ENCODE peak calls at places on chromosomes 13 and 19, in ten cellular contexts. C is cardiac muscle cell; M is fibroblast of pulmonary artery; X is PC-9; U is AG09319; K is K562; E is CD4-positive, alpha-beta T cell; G is osteocyte; D is tibial nerve; O is fibroblast of lung. L is an unnamed sample.

GRCh38 chr19:43469160-43469480 is 3.7 kb upstream of the LYPD3 start:
- DNase-seq in E (peak), K (no peak), X (peak), M (peak), D (no peak), C (no peak), U (no peak), G (no peak), O (no peak), L (no peak)

GRCh38 chr13:49336655-49337054 is 88.9 kb downstream of the CDADC1 start:
- DNase-seq in D (no peak), U (no peak), G (no peak), E (no peak), M (no peak), X (no peak), K (no peak), O (no peak), C (no peak), L (no peak)

GRCh38 chr19:33280351-33280921 is 21.9 kb downstream of the CEBPA start:
- DNase-seq in X (no peak), M (no peak), D (no peak), U (no peak), K (no peak), E (no peak), G (no peak), C (no peak), O (no peak), L (no peak)

GRCh38 chr13:97254809-97255208 is 32.7 kb downstream of the MBNL2 start:
- DNase-seq in X (peak), M (no peak), K (no peak), O (peak), C (no peak), D (no peak), U (no peak), E (no peak), G (peak), L (no peak)

GRCh38 chr19:340620-341385 is 3.8 kb downstream of the MIER2 start:
- DNase-seq in K (no peak), E (no peak), U (no peak), D (no peak), C (no peak), O (no peak), G (no peak), X (no peak), M (no peak), L (no peak)

GRCh38 chr19:54248016-54248601 is 5.5 kb upstream of the LILRA6 start:
- DNase-seq in X (no peak), E (no peak), U (no peak), G (no peak), D (no peak), K (no peak), M (peak), C (no peak), O (no peak), L (no peak)

GRCh38 chr13:108561152-108561551 is 68.3 kb upstream of the MYO16 start:
- DNase-seq in C (no peak), U (no peak), K (no peak), D (no peak), E (no peak), M (no peak), G (no peak), X (no peak), O (no peak), L (no peak)

GRCh38 chr19:48466571-48467325 is 2.4 kb upstream of the CYTH2 start:
- DNase-seq in E (no peak), K (no peak), X (no peak), D (no peak), O (peak), G (no peak), U (no peak), M (peak), C (no peak), L (no peak)

GRCh38 chr19:16470911-16471811 is 609 bp downstream of the EPS15L1 start:
- DNase-seq in M (peak), E (peak), C (no peak), U (no peak), G (no peak), D (no peak), K (no peak), X (peak), O (peak), L (peak)

GRCh38 chr13:98089246-98089645 is 53.6 kb upstream of the FARP1 start:
- DNase-seq in K (no peak), C (no peak), O (peak), E (no peak), U (no peak), M (peak), G (no peak), D (no peak), X (no peak), L (no peak)

GRCh38 chr19:7679017-7679720 is 1.5 kb upstream of the TRAPPC5 start:
- DNase-seq in O (no peak), G (no peak), C (no peak), E (peak), X (no peak), M (no peak), K (peak), D (no peak), U (no peak), L (peak)

GRCh38 chr19:7679771-7680605 is 645 bp upstream of the TRAPPC5 start:
- DNase-seq in D (no peak), K (no peak), U (no peak), O (no peak), E (no peak), M (no peak), C (no peak), X (no peak), G (no peak), L (no peak)

GRCh38 chr19:7676854-7677253 is at the start of gene MCEMP1:
- DNase-seq in U (no peak), G (no peak), O (no peak), E (no peak), C (no peak), M (no peak), D (no peak), X (no peak), K (no peak), L (no peak)

GRCh38 chr19:7676376-7676775 is 514 bp upstream of the MCEMP1 start:
- DNase-seq in G (no peak), M (no peak), K (no peak), E (no peak), C (no peak), D (no peak), U (no peak), X (no peak), O (no peak), L (no peak)

DNA sequence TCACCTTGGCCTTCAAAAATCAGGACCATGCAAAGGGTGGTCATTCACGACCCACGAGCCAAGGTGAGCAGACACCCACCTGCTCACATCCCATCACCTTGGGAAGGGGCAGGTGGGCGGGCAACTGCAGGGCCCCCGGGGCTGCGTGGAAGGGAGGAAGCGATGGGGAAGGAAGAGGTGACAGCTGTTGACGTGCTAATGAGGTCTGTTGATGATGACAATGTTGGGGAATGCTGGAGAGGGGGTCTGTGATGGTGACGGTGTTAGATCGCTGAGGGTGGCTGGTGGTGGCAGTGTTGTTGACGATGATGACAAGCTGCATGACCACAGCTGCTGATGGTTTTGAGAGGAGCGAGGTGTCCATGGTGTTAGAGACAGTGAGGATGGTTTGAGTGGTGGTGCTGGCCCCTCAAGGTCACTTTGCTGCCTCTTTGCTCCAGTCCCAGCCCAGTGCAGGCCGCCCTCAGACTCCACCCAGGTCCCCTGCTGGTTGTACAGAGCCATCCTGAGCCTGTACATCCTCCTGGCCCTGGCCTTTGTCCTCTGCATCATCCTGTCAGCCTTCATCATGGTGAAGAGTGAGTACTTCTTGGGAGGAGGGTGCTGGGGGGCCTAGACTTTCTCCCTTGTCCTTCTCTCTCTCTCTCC is 898 bp downstream of the MCEMP1 start:
- DNase-seq in D (no peak), C (no peak), X (no peak), K (no peak), E (no peak), U (no peak), G (no peak), M (no peak), O (no peak), L (no peak)
- TF ChIP-seq CTCF in D (no peak), C (no peak), X (no peak), K (no peak), E (no peak), U (no peak), G (no peak), M (no peak), O (no peak), L (no peak)

GRCh38 chr13:39895254-39895653 is 239.8 kb downstream of the COG6 start:
- DNase-seq in C (peak), D (no peak), G (no peak), U (no peak), X (no peak), O (peak), E (no peak), K (no peak), M (peak), L (no peak)
- TF ChIP-seq CTCF in C (no peak), D (no peak), G (no peak), U (no peak), X (no peak), O (no peak), E (no peak), K (no peak), M (no peak), L (no peak)

GRCh38 chr19:2209408-2209807 is 26.7 kb downstream of the PLEKHJ1 start:
- DNase-seq in U (no peak), E (no peak), C (no peak), O (no peak), D (no peak), X (no peak), K (no peak), M (no peak), G (no peak), L (no peak)

GRCh38 chr19:2210206-2210605 is 25.9 kb downstream of the PLEKHJ1 start:
- DNase-seq in D (no peak), O (no peak), U (no peak), M (no peak), E (no peak), C (no peak), G (no peak), K (no peak), X (no peak), L (no peak)

GRCh38 chr19:2208975-2209374 is 27.2 kb downstream of the PLEKHJ1 start:
- DNase-seq in M (no peak), E (no peak), U (no peak), D (no peak), G (no peak), X (no peak), O (no peak), C (no peak), K (no peak), L (no peak)

GRCh38 chr19:2207008-2207407 is 29.1 kb downstream of the PLEKHJ1 start:
- DNase-seq in G (no peak), D (no peak), E (no peak), M (no peak), K (no peak), X (no peak), C (no peak), O (no peak), U (no peak), L (no peak)

GRCh38 chr19:2207991-2208860 is 27.9 kb downstream of the PLEKHJ1 start:
- DNase-seq in D (peak), X (no peak), U (peak), E (no peak), O (peak), C (peak), G (peak), K (peak), M (peak), L (no peak)
- TF ChIP-seq CTCF in D (no peak), X (no peak), U (peak), E (no peak), O (peak), C (peak), G (peak), K (no peak), M (peak), L (no peak)

GRCh38 chr13:94431569-94431968 is 47.9 kb downstream of the DCT start:
- DNase-seq in E (no peak), X (no peak), D (no peak), C (no peak), G (no peak), K (no peak), O (no peak), M (peak), U (no peak), L (no peak)
- TF ChIP-seq CTCF in E (no peak), X (no peak), D (no peak), C (peak), G (peak), K (no peak), O (peak), M (peak), U (peak), L (no peak)

GRCh38 chr19:49570138-49570856 is 10.1 kb downstream of the NOSIP start:
- DNase-seq in D (no peak), U (peak), O (peak), E (peak), M (peak), K (peak), C (peak), G (no peak), X (peak), L (no peak)

GRCh38 chr19:49573451-49573850 is 6.9 kb downstream of the NOSIP start:
- DNase-seq in C (no peak), D (no peak), U (no peak), E (no peak), G (no peak), K (no peak), M (no peak), X (no peak), O (no peak), L (no peak)

GRCh38 chr19:49573009-49573408 is 7.3 kb downstream of the NOSIP start:
- DNase-seq in E (no peak), X (peak), K (no peak), G (no peak), C (no peak), M (no peak), U (no peak), D (no peak), O (no peak), L (no peak)

GRCh38 chr19:49574206-49574755 is 6.1 kb downstream of the NOSIP start:
- DNase-seq in G (no peak), K (no peak), E (no peak), D (no peak), X (no peak), M (no peak), O (no peak), U (no peak), C (no peak), L (no peak)

DNA sequence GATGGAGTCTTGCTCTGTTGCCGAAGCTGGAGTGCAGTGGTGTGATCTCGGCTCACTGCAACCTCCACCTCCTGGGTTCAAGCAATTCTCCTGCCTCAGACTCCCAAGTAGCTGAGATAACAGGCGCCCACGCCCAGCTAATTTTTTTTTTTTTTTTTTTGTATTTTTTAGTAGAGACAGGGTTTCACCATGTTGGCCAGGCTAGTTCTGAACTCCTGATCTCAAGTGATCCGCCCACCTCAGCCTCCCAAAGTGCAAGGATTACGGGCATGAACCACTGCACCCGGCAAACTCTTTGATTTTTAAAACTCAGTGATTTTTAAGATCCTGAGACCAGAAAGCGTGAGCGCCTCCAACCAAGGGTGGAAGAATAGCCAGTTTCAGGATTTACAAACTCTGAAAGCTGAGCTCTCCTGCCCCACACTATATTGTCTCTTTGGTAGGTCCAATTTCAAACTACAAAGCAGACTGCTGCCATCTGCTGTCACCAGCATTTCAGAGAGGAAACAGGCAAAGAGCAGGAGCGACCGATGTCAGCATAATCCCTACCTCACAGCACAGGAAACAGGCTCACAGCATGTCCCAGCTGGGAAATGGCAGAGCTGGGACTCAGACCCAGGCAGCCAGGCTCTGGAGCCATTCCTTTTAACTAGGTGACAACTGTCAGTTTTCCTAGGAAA is 9.2 kb downstream of the NOSIP start:
- DNase-seq in M (no peak), G (no peak), X (peak), K (no peak), C (peak), U (no peak), O (no peak), D (no peak), E (peak), L (no peak)
- TF ChIP-seq CTCF in M (no peak), G (no peak), X (no peak), K (peak), C (no peak), U (no peak), O (no peak), D (no peak), E (peak), L (no peak)

GRCh38 chr13:53200498-53201453 is 172.2 kb downstream of the OLFM4 start:
- DNase-seq in C (peak), M (peak), G (no peak), X (no peak), U (no peak), K (no peak), D (no peak), O (peak), E (no peak), L (no peak)

GRCh38 chr13:53201454-53202225 is 173.0 kb downstream of the OLFM4 start:
- DNase-seq in E (no peak), D (no peak), M (no peak), C (peak), K (no peak), X (no peak), U (no peak), G (no peak), O (no peak), L (no peak)

GRCh38 chr13:53204598-53204997 is 176.0 kb downstream of the OLFM4 start:
- DNase-seq in G (no peak), E (no peak), X (no peak), M (no peak), D (no peak), C (no peak), U (no peak), O (no peak), K (no peak), L (no peak)

DNA sequence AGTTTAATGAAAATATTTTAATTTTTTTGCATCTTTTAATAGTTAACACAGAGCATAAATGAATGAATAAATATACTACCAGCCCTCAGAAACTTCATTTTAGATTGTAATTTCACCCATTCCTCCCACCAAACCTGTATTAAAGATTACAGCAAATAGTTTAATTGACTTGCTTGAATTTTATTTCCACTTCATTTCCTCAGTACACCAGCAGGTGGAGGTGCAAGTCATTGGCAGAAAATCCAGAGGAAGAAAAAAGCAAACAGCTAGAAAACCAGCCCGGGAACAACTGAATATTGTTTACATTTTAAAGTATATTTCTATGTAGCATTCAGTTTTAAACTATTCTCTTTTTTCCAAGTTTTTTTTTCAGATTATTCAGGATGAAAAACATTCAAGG is 177.8 kb downstream of the OLFM4 start:
- DNase-seq in D (no peak), E (no peak), U (no peak), G (no peak), X (no peak), C (peak), K (no peak), M (peak), O (no peak), L (no peak)
- TF ChIP-seq CTCF in D (peak), E (no peak), U (peak), G (peak), X (peak), C (peak), K (no peak), M (peak), O (no peak), L (no peak)

GRCh38 chr19:13083627-13084026 is 19.0 kb downstream of the LYL1 start:
- DNase-seq in K (no peak), U (no peak), X (no peak), G (no peak), O (no peak), M (no peak), C (no peak), D (no peak), E (no peak), L (no peak)

GRCh38 chr19:13079542-13079986 is 23.1 kb downstream of the LYL1 start:
- DNase-seq in E (no peak), D (no peak), C (no peak), K (peak), X (no peak), O (peak), M (peak), G (no peak), U (peak), L (no peak)

GRCh38 chr19:13085673-13086072 is 17.0 kb downstream of the LYL1 start:
- DNase-seq in O (no peak), D (no peak), M (no peak), C (peak), X (no peak), K (no peak), U (no peak), E (no peak), G (no peak), L (no peak)

GRCh38 chr19:13083008-13083404 is 19.7 kb downstream of the LYL1 start:
- DNase-seq in C (no peak), O (no peak), G (no peak), D (no peak), U (no peak), K (no peak), E (no peak), M (no peak), X (no peak), L (no peak)

DNA sequence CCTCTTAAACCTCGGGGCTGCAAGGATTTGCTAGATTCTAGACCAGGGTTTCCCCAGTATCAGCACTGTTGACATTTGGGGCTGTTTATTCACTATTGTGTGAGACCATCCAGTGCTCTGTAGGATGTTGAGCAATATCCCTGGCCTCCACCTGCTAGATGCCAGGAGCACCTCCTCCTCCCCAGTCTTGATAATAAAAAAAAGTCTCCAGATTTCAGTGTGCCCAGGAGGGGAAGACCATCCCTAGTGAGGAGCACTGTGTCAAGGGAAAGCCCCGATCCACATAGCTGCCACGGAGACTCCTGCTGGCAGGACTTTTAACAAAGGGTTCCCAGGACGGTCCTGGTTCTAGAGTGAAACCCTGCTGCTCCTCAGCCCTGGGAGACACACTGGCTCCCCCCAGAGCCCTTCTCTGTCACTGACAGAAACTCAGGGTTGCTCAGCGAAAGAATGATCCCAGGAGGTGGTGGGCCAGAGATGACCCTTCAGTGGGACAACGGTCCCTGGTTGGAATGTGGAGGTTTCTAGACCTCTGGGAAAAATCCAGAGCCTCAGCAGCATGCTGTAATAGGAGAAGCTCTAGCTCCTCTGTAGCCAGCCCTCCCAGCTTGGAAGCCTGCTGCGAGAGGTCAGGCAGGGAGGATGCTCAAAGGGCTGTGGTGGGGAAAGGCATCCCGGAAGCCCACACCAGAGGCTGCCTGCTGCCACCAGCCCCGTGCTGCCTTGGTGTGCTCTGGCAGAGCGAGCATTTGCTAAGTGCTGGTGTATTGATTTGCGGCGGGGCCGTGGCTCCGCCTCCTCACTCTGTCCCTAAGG is 20.3 kb downstream of the LYL1 start:
- DNase-seq in G (peak), U (no peak), C (peak), O (peak), K (peak), X (no peak), D (no peak), E (no peak), M (peak), L (no peak)
- TF ChIP-seq CTCF in G (peak), U (peak), C (peak), O (peak), K (peak), X (peak), D (peak), E (no peak), M (peak), L (no peak)

DNA sequence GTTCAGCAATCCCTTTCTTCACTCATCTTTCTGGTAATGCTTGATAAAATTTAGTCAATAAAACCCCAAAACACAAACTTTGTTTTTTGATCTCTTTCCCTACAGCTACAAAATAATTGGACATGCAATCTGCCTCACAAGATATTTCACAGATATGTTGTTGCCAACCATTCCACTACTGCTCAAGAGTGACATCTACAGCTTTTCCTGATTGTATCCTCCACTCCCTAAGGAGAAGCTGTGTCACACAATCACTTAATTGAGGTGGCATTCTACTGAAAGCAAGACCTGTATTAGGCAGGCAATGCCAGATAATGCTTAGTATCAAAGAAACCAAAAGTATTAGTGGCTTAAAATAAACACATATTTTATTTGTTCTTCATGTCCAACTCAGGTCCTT is 1646.2 kb upstream of the SPRY2 start:
- DNase-seq in D (no peak), C (no peak), O (no peak), M (no peak), E (no peak), K (no peak), G (no peak), U (no peak), X (no peak), L (no peak)
- TF ChIP-seq CTCF in D (no peak), C (no peak), O (no peak), M (no peak), E (no peak), K (no peak), G (no peak), U (no peak), X (no peak), L (no peak)

L was measured in activated B cell treated with CpG ODN at 0.5 μM for 24 hours.